ENCODE peak calls at places on chromosomes 3 and 15, in five cellular contexts. M is nephron progenitor cell, V is astrocyte of the spinal cord, D is CMK, U is NCI-H1105 treated with DMSO at 0.1 percent for 48 hours. S is an unnamed sample.

GRCh38 chr15:77629070-77630030 is 3.4 kb downstream of the LINGO1 start:
- DNase-seq in D (no peak), U (no peak), V (no peak), M (no peak), S (no peak)

GRCh38 chr3:156579427-156579851 is 24.5 kb upstream of the SSR3 start:
- DNase-seq in V (no peak), D (no peak), M (no peak), U (no peak), S (no peak)

GRCh38 chr3:124094496-124094895 is 102.6 kb upstream of the ROPN1 start:
- DNase-seq in V (no peak), U (no peak), M (peak; percentile 8), D (no peak), S (no peak)

GRCh38 chr3:87062685-87063084 is 71.7 kb upstream of the VGLL3 start:
- DNase-seq in U (no peak), M (no peak), V (no peak), D (no peak), S (no peak)

GRCh38 chr15:85744636-85745422 is 49.9 kb downstream of the KLHL25 start:
- DNase-seq in M (no peak), V (no peak), D (no peak), U (no peak), S (no peak)

GRCh38 chr3:100370751-100371150 is 30.1 kb downstream of the TOMM70 start:
- DNase-seq in M (no peak), V (no peak), U (no peak), D (no peak), S (no peak)

GRCh38 chr15:24772709-24773373 is 97.3 kb downstream of the NPAP1 start:
- DNase-seq in V (peak; percentile 87), M (peak; percentile 79), D (no peak), U (no peak), S (peak; percentile 83)

GRCh38 chr3:38655708-38656300 is 6.3 kb upstream of the SCN5A start:
- DNase-seq in V (peak; percentile 50), U (peak; percentile 60), D (peak; percentile 20), M (peak; percentile 47), S (no peak)